ENCODE peak calls at places on chromosomes 3 and 15, in four cellular contexts. One of them, this sample, is unnamed.

GRCh38 chr15:96574766-96575165 is 244.3 kb downstream of the NR2F2 start:
- DNase-seq in IMR-90: no peak
- DNase-seq in H1: no peak
- DNase-seq in mesendoderm: no peak
- DNase-seq in this sample: no peak

GRCh38 chr3:182636646-182637045 is 156.7 kb upstream of the ATP11B start:
- DNase-seq in IMR-90: no peak
- DNase-seq in H1: no peak
- DNase-seq in mesendoderm: no peak
- DNase-seq in this sample: no peak

GRCh38 chr3:128547368-128547987 is 54.5 kb upstream of the GATA2 start:
- DNase-seq in IMR-90: peak
- DNase-seq in H1: no peak
- DNase-seq in mesendoderm: peak
- DNase-seq in this sample: no peak

GRCh38 chr15:99536422-99537033 is 29.3 kb upstream of the MEF2A start:
- DNase-seq in IMR-90: peak
- DNase-seq in H1: no peak
- DNase-seq in mesendoderm: no peak
- DNase-seq in this sample: no peak

GRCh38 chr15:85002517-85002916 is 20.9 kb downstream of the PDE8A start:
- DNase-seq in IMR-90: no peak
- DNase-seq in H1: peak
- DNase-seq in mesendoderm: peak
- DNase-seq in this sample: no peak

GRCh38 chr3:15528881-15529537 is 7.5 kb upstream of the COLQ start:
- DNase-seq in IMR-90: no peak
- DNase-seq in H1: no peak
- DNase-seq in mesendoderm: no peak
- DNase-seq in this sample: no peak

GRCh38 chr3:194306109-194306686 is 44.9 kb downstream of the CPN2 start:
- DNase-seq in IMR-90: no peak
- DNase-seq in H1: no peak
- DNase-seq in mesendoderm: no peak
- DNase-seq in this sample: peak

GRCh38 chr3:87801409-87801808 is 257.4 kb downstream of the CGGBP1 start:
- DNase-seq in IMR-90: no peak
- DNase-seq in H1: no peak
- DNase-seq in mesendoderm: peak
- DNase-seq in this sample: no peak

GRCh38 chr3:151909720-151910405 is 36.4 kb downstream of the SUCNR1 start:
- DNase-seq in IMR-90: peak
- DNase-seq in H1: no peak
- DNase-seq in mesendoderm: no peak
- DNase-seq in this sample: no peak

GRCh38 chr3:40267940-40268707 is 41.4 kb upstream of the EIF1B start:
- DNase-seq in IMR-90: no peak
- DNase-seq in H1: no peak
- DNase-seq in mesendoderm: peak
- DNase-seq in this sample: no peak

GRCh38 chr15:87623832-87624231 is 632.7 kb downstream of the NTRK3 start:
- DNase-seq in IMR-90: no peak
- DNase-seq in H1: peak
- DNase-seq in mesendoderm: peak
- DNase-seq in this sample: peak

GRCh38 chr15:67782592-67782991 is 42.7 kb upstream of the SKOR1 start:
- DNase-seq in IMR-90: no peak
- DNase-seq in H1: no peak
- DNase-seq in mesendoderm: peak
- DNase-seq in this sample: no peak

GRCh38 chr3:42750834-42751233 is 22.2 kb downstream of the CCDC13 start:
- DNase-seq in IMR-90: no peak
- DNase-seq in H1: no peak
- DNase-seq in mesendoderm: no peak
- DNase-seq in this sample: peak

GRCh38 chr15:59366368-59367021 is 6.2 kb downstream of the MYO1E start:
- DNase-seq in IMR-90: no peak
- DNase-seq in H1: no peak
- DNase-seq in mesendoderm: no peak
- DNase-seq in this sample: no peak

GRCh38 chr15:90352109-90352893 is at the start of gene ZNF774:
- DNase-seq in IMR-90: peak
- DNase-seq in H1: no peak
- DNase-seq in mesendoderm: peak
- DNase-seq in this sample: peak

GRCh38 chr3:139689122-139689521 is 11.3 kb upstream of the NMNAT3 start:
- DNase-seq in IMR-90: no peak
- DNase-seq in H1: no peak
- DNase-seq in mesendoderm: peak
- DNase-seq in this sample: no peak

GRCh38 chr3:34957707-34958106 is 681.6 kb upstream of the ARPP21 start:
- DNase-seq in IMR-90: no peak
- DNase-seq in H1: no peak
- DNase-seq in mesendoderm: no peak
- DNase-seq in this sample: no peak

GRCh38 chr3:185822957-185823279 is 1.9 kb downstream of the IGF2BP2 start:
- DNase-seq in IMR-90: no peak
- DNase-seq in H1: no peak
- DNase-seq in mesendoderm: no peak
- DNase-seq in this sample: no peak

GRCh38 chr3:143040264-143040879 is 39.0 kb downstream of the U2SURP start:
- DNase-seq in IMR-90: peak
- DNase-seq in H1: no peak
- DNase-seq in mesendoderm: peak
- DNase-seq in this sample: no peak

GRCh38 chr3:42012378-42012934 is 50.6 kb upstream of the ULK4 start:
- DNase-seq in IMR-90: no peak
- DNase-seq in H1: no peak
- DNase-seq in mesendoderm: no peak
- DNase-seq in this sample: no peak

GRCh38 chr3:12155833-12156232 is 2.9 kb downstream of the TIMP4 start:
- DNase-seq in IMR-90: peak
- DNase-seq in H1: no peak
- DNase-seq in mesendoderm: no peak
- DNase-seq in this sample: no peak

GRCh38 chr15:91049378-91050127 is 27.2 kb upstream of the VPS33B start:
- DNase-seq in IMR-90: peak
- DNase-seq in H1: no peak
- DNase-seq in mesendoderm: peak
- DNase-seq in this sample: peak

GRCh38 chr15:99305761-99306505 is 54.7 kb downstream of the LRRC28 start:
- DNase-seq in IMR-90: peak
- DNase-seq in H1: no peak
- DNase-seq in mesendoderm: peak
- DNase-seq in this sample: no peak

GRCh38 chr3:60755094-60755493 is 496.2 kb downstream of the FHIT start:
- DNase-seq in IMR-90: no peak
- DNase-seq in H1: peak
- DNase-seq in mesendoderm: peak
- DNase-seq in this sample: peak

GRCh38 chr3:22887664-22888291 is 315.3 kb upstream of the UBE2E2 start:
- DNase-seq in IMR-90: peak
- DNase-seq in H1: no peak
- DNase-seq in mesendoderm: peak
- DNase-seq in this sample: no peak

GRCh38 chr3:87771338-87772059 is 287.3 kb downstream of the CGGBP1 start:
- DNase-seq in IMR-90: peak
- DNase-seq in H1: peak
- DNase-seq in mesendoderm: peak
- DNase-seq in this sample: peak

GRCh38 chr3:44240061-44240460 is 1.6 kb upstream of the TOPAZ1 start:
- DNase-seq in IMR-90: no peak
- DNase-seq in H1: no peak
- DNase-seq in mesendoderm: peak
- DNase-seq in this sample: no peak

GRCh38 chr3:134559591-134559990 is 73.7 kb downstream of the CEP63 start:
- DNase-seq in IMR-90: no peak
- DNase-seq in H1: no peak
- DNase-seq in mesendoderm: no peak
- DNase-seq in this sample: no peak

GRCh38 chr3:73409405-73409804 is 215.3 kb downstream of the PDZRN3 start:
- DNase-seq in IMR-90: peak
- DNase-seq in H1: no peak
- DNase-seq in mesendoderm: no peak
- DNase-seq in this sample: no peak

GRCh38 chr3:173090492-173090891 is 50.5 kb downstream of the SPATA16 start:
- DNase-seq in IMR-90: no peak
- DNase-seq in H1: no peak
- DNase-seq in mesendoderm: no peak
- DNase-seq in this sample: no peak

GRCh38 chr3:127043041-127043641 is 60.2 kb downstream of the PLXNA1 start:
- DNase-seq in IMR-90: no peak
- DNase-seq in H1: peak
- DNase-seq in mesendoderm: peak
- DNase-seq in this sample: peak

GRCh38 chr3:172221550-172221949 is 182.2 kb downstream of the FNDC3B start:
- DNase-seq in IMR-90: peak
- DNase-seq in H1: no peak
- DNase-seq in mesendoderm: no peak
- DNase-seq in this sample: no peak

GRCh38 chr3:184908859-184909258 is 96.9 kb downstream of the VPS8 start:
- DNase-seq in IMR-90: no peak
- DNase-seq in H1: no peak
- DNase-seq in mesendoderm: peak
- DNase-seq in this sample: peak

GRCh38 chr15:36334059-36334458 is 245.4 kb upstream of the CDIN1 start:
- DNase-seq in IMR-90: peak
- DNase-seq in H1: no peak
- DNase-seq in mesendoderm: peak
- DNase-seq in this sample: no peak

DNA sequence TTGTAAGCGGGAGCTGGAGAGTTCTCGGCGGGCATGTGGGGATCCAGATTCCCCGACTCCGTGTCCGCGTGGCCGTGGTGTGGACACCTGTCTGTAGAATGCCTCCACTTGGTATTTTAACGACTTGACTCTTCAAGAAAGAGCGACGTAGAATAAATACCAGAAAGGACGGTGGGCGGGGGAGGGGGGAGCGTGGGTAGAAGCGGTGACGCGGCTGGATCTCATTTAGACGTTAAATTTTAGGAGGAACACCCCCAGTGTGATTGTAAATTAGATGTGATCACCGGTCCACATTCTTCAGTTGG is 625 bp upstream of the PYGO1 start:
- DNase-seq in IMR-90: no peak
- DNase-seq in H1: no peak
- DNase-seq in mesendoderm: no peak
- DNase-seq in this sample: no peak
- H2BK120ac ChIP-seq in IMR-90: peak
- H2BK120ac ChIP-seq in H1: no peak
- H2BK120ac ChIP-seq in mesendoderm: no peak
- H2BK120ac ChIP-seq in this sample: no peak

GRCh38 chr3:98784042-98784441 is 20.9 kb downstream of the ST3GAL6 start:
- DNase-seq in IMR-90: no peak
- DNase-seq in H1: no peak
- DNase-seq in mesendoderm: no peak
- DNase-seq in this sample: no peak
- H4K5ac ChIP-seq in IMR-90: peak
- H4K5ac ChIP-seq in H1: no peak
- H4K5ac ChIP-seq in mesendoderm: no peak
- H4K5ac ChIP-seq in this sample: no peak

GRCh38 chr3:14323401-14324223 is 78.8 kb upstream of the SLC6A6 start:
- DNase-seq in IMR-90: no peak
- DNase-seq in H1: no peak
- DNase-seq in mesendoderm: no peak
- DNase-seq in this sample: no peak
- H2BK120ac ChIP-seq in IMR-90: peak
- H2BK120ac ChIP-seq in H1: no peak
- H2BK120ac ChIP-seq in mesendoderm: peak
- H2BK120ac ChIP-seq in this sample: no peak

GRCh38 chr3:113065336-113065735 is 74.6 kb downstream of the GTPBP8 start:
- DNase-seq in IMR-90: no peak
- DNase-seq in H1: no peak
- DNase-seq in mesendoderm: no peak
- DNase-seq in this sample: no peak
- H4K5ac ChIP-seq in IMR-90: no peak
- H4K5ac ChIP-seq in H1: no peak
- H4K5ac ChIP-seq in mesendoderm: no peak
- H4K5ac ChIP-seq in this sample: no peak